ENCODE peak calls at places on chromosomes 12 and 14, in ten cellular contexts. C is activated CD4-positive, alpha-beta memory T cell treated with anti-CD3 and anti-CD28 coated beads, Interleukin-2, amount 10 ng/mL, durations not matched to agents 7 days and 5 days; E is H9; J is A172; X is HS-5; S is activated CD4-positive, alpha-beta T cell treated with anti-CD3 and anti-CD28 coated beads, Interleukin-2, amount 50 U/mL, for 1 hour; T is DMS53; A is mesothelial cell of epicardium; G is T-cell; L is choroid plexus epithelial cell. Y is an unnamed sample.

GRCh38 chr14:22973217-22974032 is 8.9 kb downstream of the AJUBA start:
- DNase-seq in X (no peak), E (peak), T (peak), G (no peak), L (peak), C (peak), J (peak), S (peak), A (no peak), Y (peak)

GRCh38 chr12:132454154-132454948 is 35.6 kb upstream of the FBRSL1 start:
- DNase-seq in C (no peak), A (no peak), G (no peak), L (no peak), T (no peak), S (no peak), J (no peak), E (no peak), X (no peak), Y (no peak)

GRCh38 chr14:26872510-26872909 is 274.7 kb upstream of the NOVA1 start:
- DNase-seq in C (no peak), G (no peak), L (no peak), S (no peak), X (no peak), E (no peak), J (no peak), T (no peak), A (no peak), Y (no peak)

GRCh38 chr12:108699955-108700563 is 31.3 kb downstream of the CORO1C start:
- DNase-seq in C (no peak), J (no peak), X (no peak), L (peak), T (no peak), E (no peak), G (no peak), S (no peak), A (no peak), Y (no peak)

GRCh38 chr12:52946797-52947547 is 1.9 kb upstream of the KRT18 start:
- DNase-seq in T (peak), J (no peak), L (no peak), A (no peak), C (no peak), X (no peak), E (peak), S (no peak), G (no peak), Y (no peak)

GRCh38 chr12:42372154-42372791 is 46.3 kb downstream of the PPHLN1 start:
- DNase-seq in L (peak), S (no peak), E (no peak), A (no peak), X (peak), G (no peak), C (no peak), J (peak), T (peak), Y (peak)

GRCh38 chr14:72024043-72024407 is 91.8 kb downstream of the RGS6 start:
- DNase-seq in J (peak), A (no peak), S (no peak), C (peak), L (peak), X (no peak), E (peak), G (no peak), T (peak), Y (peak)

GRCh38 chr12:87848248-87848868 is 180.8 kb downstream of the C12orf50 start:
- DNase-seq in G (no peak), E (no peak), A (no peak), L (peak), C (no peak), X (no peak), S (no peak), J (peak), T (peak), Y (peak)

GRCh38 chr12:59657266-59657665 is 61.4 kb downstream of the SLC16A7 start:
- DNase-seq in G (no peak), J (no peak), C (no peak), X (no peak), E (no peak), A (no peak), S (no peak), L (peak), T (no peak), Y (no peak)

GRCh38 chr12:53224268-53224896 is 7.6 kb downstream of the RARG start:
- DNase-seq in T (peak), J (no peak), C (no peak), L (no peak), A (no peak), S (no peak), X (no peak), E (peak), G (no peak), Y (no peak)

GRCh38 chr12:123398177-123398916 is 14.4 kb downstream of the KMT5A start:
- DNase-seq in G (no peak), T (no peak), X (no peak), S (no peak), A (no peak), J (no peak), C (no peak), L (peak), E (no peak), Y (no peak)

GRCh38 chr12:93322784-93323183 is 54.9 kb upstream of the NUDT4 start:
- DNase-seq in G (no peak), L (peak), S (no peak), C (no peak), T (no peak), E (no peak), A (no peak), J (peak), X (peak), Y (no peak)

GRCh38 chr14:75254381-75254821 is 24.2 kb upstream of the FOS start:
- DNase-seq in C (no peak), T (peak), S (no peak), E (no peak), J (no peak), L (no peak), X (no peak), A (no peak), G (no peak), Y (no peak)

GRCh38 chr12:89355243-89356068 is 3.2 kb upstream of the DUSP6 start:
- DNase-seq in C (no peak), A (no peak), G (no peak), J (no peak), X (no peak), E (no peak), T (peak), S (no peak), L (peak), Y (no peak)

Y was measured in naive thymus-derived CD4-positive, alpha-beta T cell.